ENCODE peak calls at places on chromosomes 5 and 9, in six cellular contexts. M is GM12891, S is stomach, C is endothelial cell of umbilical vein, N is upper lobe of left lung, L is spleen. Z is an unnamed sample.

GRCh38 chr5:154487541-154487940 is 9.5 kb upstream of the HAND1 start:
- DNase-seq in M (peak; percentile 62), S (no peak), C (no peak), N (no peak), L (peak; percentile 34), Z (no peak)

GRCh38 chr9:94642526-94642925 is 3.2 kb upstream of the FBP1 start:
- DNase-seq in M (no peak), S (no peak), C (no peak), N (no peak), L (no peak), Z (no peak)

GRCh38 chr5:74632947-74633356 is 7.6 kb downstream of the ENC1 start:
- DNase-seq in M (no peak), S (no peak), C (peak; percentile 90), N (no peak), L (no peak), Z (no peak)

GRCh38 chr9:111974092-111974681 is 77.6 kb downstream of the UGCG start:
- DNase-seq in M (no peak), S (peak; percentile 44), C (peak; percentile 48), N (no peak), L (no peak), Z (no peak)

GRCh38 chr5:177520906-177521513 is 4.2 kb upstream of the DDX41 start:
- DNase-seq in M (no peak), S (no peak), C (no peak), N (no peak), L (peak; percentile 64), Z (no peak)

GRCh38 chr5:32831630-32832029 is 120.5 kb downstream of the NPR3 start:
- DNase-seq in M (no peak), S (no peak), C (no peak), N (no peak), L (no peak), Z (no peak)

GRCh38 chr5:36090033-36090432 is 23.4 kb upstream of the UGT3A2 start:
- DNase-seq in M (no peak), S (no peak), C (peak; percentile 49), N (no peak), L (no peak), Z (no peak)

GRCh38 chr9:125405938-125406811 is 144.5 kb downstream of the GAPVD1 start:
- DNase-seq in M (no peak), S (no peak), C (no peak), N (no peak), L (no peak), Z (peak; percentile 100)

GRCh38 chr5:175795959-175796358 is 75.4 kb upstream of the CPLX2 start:
- DNase-seq in M (no peak), S (no peak), C (no peak), N (no peak), L (no peak), Z (no peak)

GRCh38 chr9:107929439-107929838 is 439.9 kb upstream of the KLF4 start:
- DNase-seq in M (no peak), S (peak; percentile 79), C (no peak), N (peak; percentile 70), L (no peak), Z (no peak)

GRCh38 chr9:118652935-118653334 is 716.3 kb downstream of the BRINP1 start:
- DNase-seq in M (no peak), S (no peak), C (no peak), N (no peak), L (no peak), Z (no peak)

GRCh38 chr5:147818290-147818689 is 13.2 kb downstream of the SPINK1 start:
- DNase-seq in M (no peak), S (no peak), C (no peak), N (peak; percentile 24), L (no peak), Z (no peak)

GRCh38 chr9:15670246-15670645 is 117.4 kb downstream of the CCDC171 start:
- DNase-seq in M (no peak), S (no peak), C (no peak), N (no peak), L (no peak), Z (no peak)

GRCh38 chr5:53249529-53249928 is 140.0 kb upstream of the MOCS2 start:
- DNase-seq in M (no peak), S (no peak), C (peak; percentile 61), N (no peak), L (no peak), Z (peak; percentile 48)

GRCh38 chr9:109383947-109384346 is 63.1 kb upstream of the EPB41L4B start:
- DNase-seq in M (no peak), S (no peak), C (no peak), N (no peak), L (no peak), Z (no peak)

GRCh38 chr9:110691002-110691549 is 22.5 kb downstream of the MUSK start:
- DNase-seq in M (no peak), S (no peak), C (peak; percentile 6), N (no peak), L (no peak), Z (no peak)

GRCh38 chr5:169629847-169630548 is 7.1 kb upstream of the DOCK2 start:
- DNase-seq in M (no peak), S (no peak), C (peak; percentile 40), N (no peak), L (no peak), Z (peak; percentile 76)

GRCh38 chr5:88761269-88761880 is 121.6 kb downstream of the MEF2C start:
- DNase-seq in M (no peak), S (no peak), C (no peak), N (no peak), L (no peak), Z (no peak)

GRCh38 chr5:50302815-50303490 is 138.1 kb downstream of the EMB start:
- DNase-seq in M (no peak), S (no peak), C (no peak), N (no peak), L (no peak), Z (peak; percentile 10)

GRCh38 chr9:81771606-81772005 is 82.3 kb upstream of the TLE1 start:
- DNase-seq in M (no peak), S (no peak), C (peak; percentile 85), N (no peak), L (no peak), Z (peak; percentile 65)

GRCh38 chr5:177333420-177334154 is 17.9 kb downstream of the LMAN2 start:
- DNase-seq in M (no peak), S (no peak), C (no peak), N (no peak), L (peak; percentile 35), Z (no peak)

DNA sequence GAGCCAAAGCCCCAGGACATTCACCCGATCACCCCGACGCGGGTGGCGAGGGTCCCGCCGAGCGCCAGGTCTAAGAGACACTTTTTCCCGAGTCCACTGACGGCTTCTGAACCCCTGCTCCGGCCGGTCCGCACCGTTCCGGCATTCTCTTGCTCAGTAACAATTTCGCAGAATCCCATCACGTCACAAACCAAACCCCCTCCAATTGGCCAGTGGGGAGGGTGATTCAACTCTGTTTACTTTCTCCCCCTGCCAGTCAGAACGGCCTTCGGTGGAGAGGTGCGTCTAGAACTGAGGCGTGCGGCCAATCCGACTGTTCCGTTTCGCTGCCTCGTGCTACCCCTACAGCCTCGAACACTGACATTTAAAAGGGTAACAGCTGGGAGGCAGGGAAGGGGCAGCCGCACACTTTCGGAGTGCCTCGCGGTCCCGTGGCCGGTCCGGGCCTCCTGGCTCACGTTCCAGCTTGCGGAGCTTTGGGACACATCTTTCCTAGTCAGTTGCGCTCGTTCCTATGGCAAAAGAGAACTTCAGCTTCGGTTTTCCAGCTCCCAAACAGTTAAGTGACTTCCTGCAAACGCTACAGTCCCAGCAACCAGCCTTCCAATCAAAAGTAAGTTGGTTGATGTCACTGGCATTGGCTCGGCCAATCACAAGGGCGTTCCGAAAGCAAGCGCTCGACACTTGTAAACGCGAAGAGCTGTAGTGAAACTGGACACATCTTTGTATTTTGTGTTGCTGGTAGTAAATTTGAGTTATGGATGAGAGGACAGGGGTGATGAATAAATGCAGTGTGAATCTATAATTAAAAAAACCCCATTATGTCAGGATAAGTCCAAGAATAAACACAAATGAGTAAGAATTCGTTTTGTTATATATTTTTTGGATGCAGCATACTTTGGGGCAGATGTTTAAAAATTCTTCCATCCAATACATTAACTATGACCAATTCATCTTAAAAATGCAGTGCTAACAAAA is at the start of gene KLF9:
- DNase-seq in M (peak; percentile 68), S (peak; percentile 94), C (peak; percentile 99), N (peak; percentile 97), L (peak; percentile 97), Z (peak; percentile 99)
- TF ChIP-seq POLR2A in M (no peak), S (no peak), C (no peak), N (peak; percentile 96), L (peak; percentile 95), Z (peak; percentile 12)

DNA sequence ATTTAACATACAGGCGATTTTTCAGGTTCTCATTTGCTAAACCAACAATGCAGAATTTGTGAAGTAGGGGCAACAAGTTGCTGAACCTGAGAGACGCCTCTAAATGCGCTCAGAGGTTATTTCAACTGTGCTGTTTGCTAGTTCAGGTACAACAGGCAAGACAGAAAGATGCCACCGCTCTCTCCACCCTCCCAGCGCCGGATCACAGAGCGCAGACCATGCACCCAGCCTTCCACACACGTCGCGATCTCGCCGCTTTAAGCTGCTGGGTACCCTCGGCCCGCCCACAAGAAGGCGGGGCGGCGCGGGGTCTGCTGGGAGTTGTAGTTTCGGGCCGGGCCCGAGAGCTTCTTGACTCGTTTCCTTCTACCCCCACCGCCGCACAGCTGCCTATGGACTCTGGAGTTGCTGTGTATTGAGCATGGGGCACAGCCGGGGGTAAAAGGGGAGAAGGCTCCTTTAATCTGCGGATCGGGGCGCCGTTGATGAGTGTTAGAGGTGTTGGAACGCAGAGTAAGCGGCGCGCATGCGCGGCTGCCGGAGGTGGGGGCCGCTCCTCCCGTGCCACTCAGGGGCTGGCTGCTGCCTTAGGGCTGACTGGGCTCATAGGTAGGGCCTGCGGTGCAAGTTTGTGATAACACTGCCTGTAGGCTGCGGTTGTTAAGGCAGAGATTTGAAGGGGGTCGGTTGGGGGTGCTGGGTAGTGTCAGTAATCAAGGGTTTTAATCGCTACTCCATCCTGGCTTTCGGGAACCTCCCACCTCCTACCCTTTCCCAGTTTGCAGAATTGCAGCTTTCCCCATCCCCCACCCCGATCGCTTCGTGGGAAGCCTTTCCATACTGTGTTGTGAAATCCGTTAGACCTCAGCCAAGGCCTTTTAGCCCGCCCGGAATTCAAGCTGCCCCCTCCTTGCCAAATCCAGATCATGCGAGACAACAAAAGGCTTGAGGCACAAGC is 40.3 kb upstream of the ABCA1 start:
- DNase-seq in M (peak; percentile 73), S (peak; percentile 92), C (peak; percentile 86), N (peak; percentile 91), L (peak; percentile 97), Z (peak; percentile 92)
- TF ChIP-seq POLR2A in M (no peak), S (no peak), C (no peak), N (no peak), L (no peak), Z (peak; percentile 73)

GRCh38 chr9:5488616-5489015 is 21.7 kb upstream of the PDCD1LG2 start:
- DNase-seq in M (no peak), S (no peak), C (peak; percentile 88), N (no peak), L (no peak), Z (no peak)
- TF ChIP-seq POLR2A in M (no peak), S (no peak), C (peak; percentile 69), N (no peak), L (no peak), Z (no peak)

GRCh38 chr5:134003064-134003956 is 1.5 kb downstream of the VDAC1 start:
- DNase-seq in M (no peak), S (no peak), C (no peak), N (no peak), L (peak; percentile 66), Z (no peak)

GRCh38 chr5:134005415-134006118 is 792 bp upstream of the VDAC1 start:
- DNase-seq in M (peak; percentile 55), S (peak; percentile 50), C (no peak), N (peak; percentile 53), L (peak; percentile 86), Z (no peak)

GRCh38 chr5:134006119-134006514 is 1.3 kb upstream of the VDAC1 start:
- DNase-seq in M (no peak), S (no peak), C (no peak), N (no peak), L (peak; percentile 73), Z (no peak)

GRCh38 chr5:134003957-134004625 is 684 bp downstream of the VDAC1 start:
- DNase-seq in M (peak; percentile 53), S (peak; percentile 61), C (peak; percentile 55), N (peak; percentile 53), L (peak; percentile 95), Z (no peak)

GRCh38 chr5:134004626-134005414 is at the start of gene VDAC1:
- DNase-seq in M (peak; percentile 94), S (peak; percentile 76), C (peak; percentile 85), N (peak; percentile 69), L (peak; percentile 94), Z (peak; percentile 87)
- TF ChIP-seq POLR2A in M (no peak), S (no peak), C (peak; percentile 88), N (peak; percentile 16), L (no peak), Z (peak; percentile 64)

Z was measured in H54.